ENCODE peak calls at places on chromosomes 3 and 15, in nine cellular contexts. B is transverse colon, N is activated B cell treated with CpG ODN at 0.5 μM for 24 hours, I is cardiac muscle cell, D is type B pancreatic cell, O is heart left ventricle, F is body of pancreas, A is astrocyte of the spinal cord, G is BE2C. Q is an unnamed sample.

GRCh38 chr3:107690522-107691138 is 167.9 kb downstream of the BBX start:
- DNase-seq in B (no peak), I (peak; percentile 78), F (no peak), A (peak; percentile 76), N (no peak), O (no peak), D (no peak), G (no peak), Q (no peak)

GRCh38 chr15:51191072-51191665 is 96.5 kb upstream of the TNFAIP8L3 start:
- DNase-seq in G (no peak), F (no peak), I (no peak), N (no peak), A (no peak), B (no peak), D (no peak), O (no peak), Q (no peak)

GRCh38 chr3:37952564-37952963 is 38.0 kb upstream of the VILL start:
- DNase-seq in N (no peak), B (no peak), A (peak; percentile 38), G (no peak), D (no peak), I (no peak), F (no peak), O (no peak), Q (no peak)

GRCh38 chr15:92383528-92384326 is 10.0 kb upstream of the ST8SIA2 start:
- DNase-seq in A (no peak), G (peak; percentile 67), F (no peak), I (peak; percentile 30), D (no peak), N (no peak), O (no peak), B (no peak), Q (peak; percentile 65)

GRCh38 chr3:177944228-177944661 is 592.0 kb upstream of the KCNMB2 start:
- DNase-seq in N (no peak), G (no peak), I (no peak), A (peak; percentile 8), D (no peak), B (no peak), F (no peak), O (no peak), Q (no peak)

GRCh38 chr3:121748638-121749275 is 784 bp downstream of the GOLGB1 start:
- DNase-seq in O (no peak), N (no peak), I (no peak), B (peak; percentile 78), G (no peak), D (no peak), F (peak; percentile 82), A (peak; percentile 34), Q (peak; percentile 60)

GRCh38 chr3:191360620-191361019 is 30.3 kb upstream of the UTS2B start:
- DNase-seq in B (no peak), I (no peak), D (no peak), O (no peak), F (no peak), A (no peak), N (no peak), G (no peak), Q (peak; percentile 42)

GRCh38 chr3:123716421-123716820 is 131.6 kb upstream of the HACD2 start:
- DNase-seq in A (no peak), G (no peak), B (no peak), I (no peak), N (no peak), F (no peak), D (no peak), O (no peak), Q (no peak)

GRCh38 chr3:42819351-42819965 is 10.2 kb downstream of the ACKR2 start:
- DNase-seq in B (peak; percentile 59), N (no peak), F (peak; percentile 57), D (no peak), O (no peak), G (peak; percentile 70), A (no peak), I (no peak), Q (peak; percentile 46)
- TF ChIP-seq CTCF in B (no peak), N (no peak), F (no peak), D (peak; percentile 43), O (no peak), G (peak; percentile 35), A (no peak), I (no peak), Q (no peak)

DNA sequence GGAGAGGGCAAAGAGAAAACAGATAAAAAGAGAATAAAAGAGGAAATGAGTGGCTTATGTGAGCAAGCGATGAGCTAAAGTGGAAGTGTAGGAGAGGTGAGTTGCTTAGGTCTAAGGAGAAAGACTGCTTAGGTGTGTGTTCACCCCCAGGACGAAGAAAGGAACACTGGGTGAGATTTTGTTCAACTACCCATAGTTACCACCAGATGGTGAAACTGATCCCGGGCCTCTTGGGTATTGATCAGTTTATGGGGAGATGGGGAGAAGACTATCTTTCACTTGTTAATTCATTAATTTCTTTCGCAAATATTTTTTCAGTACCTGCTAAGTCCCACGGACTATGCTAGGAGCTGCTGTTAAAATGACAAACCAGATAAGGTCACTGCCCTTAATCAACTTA is 33.9 kb downstream of the GAP43 start:
- DNase-seq in I (no peak), B (no peak), D (no peak), A (no peak), N (no peak), G (no peak), O (no peak), F (no peak), Q (no peak)
- TF ChIP-seq CTCF in I (no peak), B (no peak), D (no peak), A (no peak), N (no peak), G (no peak), O (no peak), F (no peak), Q (no peak)

DNA sequence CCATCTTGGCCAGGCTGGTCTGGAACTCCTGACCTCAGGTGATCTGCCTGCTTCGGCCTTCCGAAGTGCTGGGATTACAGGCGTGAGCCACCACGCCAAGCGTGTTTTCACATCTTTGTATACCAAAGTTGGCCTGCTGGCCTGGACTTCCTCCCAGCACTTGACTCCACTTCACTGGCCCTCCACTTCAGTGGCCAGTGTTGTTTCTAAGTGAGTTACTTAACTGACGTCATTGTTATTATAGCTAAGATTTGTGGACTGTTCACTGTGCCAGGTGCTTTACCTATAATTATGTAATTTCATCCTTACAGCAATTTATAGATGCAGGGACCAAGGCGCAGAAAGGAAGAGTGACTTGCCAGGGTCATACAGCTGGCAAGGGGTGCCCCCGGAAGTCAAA is 52.0 kb downstream of the HRH1 start:
- DNase-seq in A (no peak), F (no peak), O (no peak), G (no peak), N (no peak), I (no peak), D (no peak), B (no peak), Q (no peak)
- TF ChIP-seq CTCF in A (no peak), F (no peak), O (no peak), G (no peak), N (no peak), I (no peak), D (no peak), B (no peak), Q (no peak)

GRCh38 chr15:101250331-101250730 is 1.5 kb downstream of the CHSY1 start:
- DNase-seq in B (no peak), A (peak; percentile 87), D (no peak), G (no peak), N (no peak), F (no peak), O (no peak), I (peak; percentile 81), Q (no peak)

GRCh38 chr15:101250931-101251829 is 668 bp downstream of the CHSY1 start:
- DNase-seq in A (no peak), O (peak; percentile 34), G (peak; percentile 49), B (no peak), F (peak; percentile 47), D (no peak), I (peak; percentile 50), N (peak; percentile 31), Q (peak; percentile 58)

GRCh38 chr15:101252836-101253235 is 988 bp upstream of the CHSY1 start:
- DNase-seq in A (no peak), G (no peak), I (no peak), D (no peak), F (no peak), N (no peak), B (no peak), O (no peak), Q (no peak)

GRCh38 chr15:101254157-101255065 is 2.6 kb upstream of the CHSY1 start:
- DNase-seq in F (no peak), N (no peak), B (no peak), D (no peak), A (no peak), G (no peak), I (no peak), O (no peak), Q (no peak)

GRCh38 chr15:101251830-101252820 is at the start of gene CHSY1:
- DNase-seq in B (peak; percentile 93), F (peak; percentile 87), A (peak; percentile 97), G (peak; percentile 91), N (peak; percentile 93), D (peak; percentile 92), I (peak; percentile 97), O (peak; percentile 96), Q (peak; percentile 90)
- TF ChIP-seq CTCF in B (no peak), F (no peak), A (no peak), G (no peak), N (no peak), D (no peak), I (peak; percentile 13), O (peak; percentile 38), Q (no peak)

GRCh38 chr15:29089731-29090616 is 179.6 kb downstream of the NSMCE3 start:
- DNase-seq in B (no peak), N (no peak), O (no peak), G (no peak), A (peak; percentile 38), I (peak; percentile 25), D (no peak), F (no peak), Q (no peak)
- TF ChIP-seq CTCF in B (no peak), N (no peak), O (no peak), G (no peak), A (peak; percentile 45), I (peak; percentile 8), D (peak; percentile 66), F (no peak), Q (no peak)

GRCh38 chr3:63089735-63090134 is 188.4 kb upstream of the SYNPR start:
- DNase-seq in D (no peak), A (no peak), G (no peak), B (no peak), O (no peak), F (no peak), N (no peak), I (no peak), Q (no peak)
- TF ChIP-seq CTCF in D (no peak), A (no peak), G (no peak), B (no peak), O (no peak), F (no peak), N (no peak), I (no peak), Q (no peak)

DNA sequence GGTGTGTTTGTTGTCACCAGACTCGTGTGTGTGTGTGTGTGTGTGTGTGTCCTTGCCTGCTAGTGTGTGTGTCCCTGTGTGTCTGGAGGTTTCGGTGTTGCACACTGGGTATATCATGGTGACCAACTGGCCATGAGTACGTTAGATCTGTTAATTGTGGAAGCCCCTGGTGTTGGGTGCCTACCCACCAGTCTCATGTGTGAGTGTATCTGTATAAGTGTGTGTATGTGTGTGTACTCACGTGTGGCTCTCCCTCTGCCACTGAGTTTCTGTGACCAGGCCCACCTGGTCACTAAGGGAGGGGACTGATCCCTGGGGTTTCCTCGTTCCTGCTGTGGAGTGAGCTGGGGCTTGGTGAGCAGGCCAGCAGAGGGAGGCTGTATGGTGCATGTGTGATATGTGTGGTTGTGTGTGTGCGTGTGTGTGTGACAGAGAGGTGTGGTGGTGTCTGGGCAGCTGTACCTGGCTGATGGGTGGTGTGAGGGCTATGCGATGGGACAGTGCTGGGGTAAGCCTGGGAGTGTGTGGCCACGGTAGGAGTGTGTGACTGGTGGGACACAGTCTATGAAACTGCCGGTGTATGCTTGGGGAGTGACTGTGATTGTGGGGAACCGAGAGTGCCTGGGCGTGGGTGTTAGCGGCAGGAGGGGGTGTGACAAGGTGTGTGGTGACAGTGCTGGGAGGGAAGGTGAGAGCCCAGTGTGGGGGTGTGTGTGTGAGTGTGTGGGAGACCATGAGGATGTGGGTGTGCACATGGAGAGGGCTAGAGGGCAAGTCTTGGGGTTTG is 1.9 kb downstream of the PRKCD start:
- DNase-seq in D (no peak), N (peak; percentile 47), B (peak; percentile 70), O (no peak), I (no peak), A (no peak), G (no peak), F (no peak), Q (peak; percentile 26)
- TF ChIP-seq CTCF in D (no peak), N (no peak), B (no peak), O (no peak), I (no peak), A (no peak), G (no peak), F (no peak), Q (no peak)